ENCODE peak calls at places on chromosomes 6 and 20, in nine cellular contexts. One of them, this sample, is unnamed. For H3K36me3, the result is how much of the 10 kb centered on the place peaks cover.

GRCh38 chr6:113461153-113461897 is 395.8 kb upstream of the MARCKS start:
- DNase-seq in PC-3: no peak
- DNase-seq in HepG2: peak
- DNase-seq in fibroblast of lung: peak
- DNase-seq in mesendoderm: peak
- DNase-seq in neuronal stem cell: no peak
- DNase-seq in GM23248: peak
- DNase-seq in astrocyte: peak
- DNase-seq in HCT116: no peak
- DNase-seq in this sample: no peak

GRCh38 chr6:28597217-28597835 is 71.6 kb downstream of the GPX5 start:
- DNase-seq in PC-3: peak
- DNase-seq in HepG2: peak
- DNase-seq in fibroblast of lung: peak
- DNase-seq in mesendoderm: peak
- DNase-seq in neuronal stem cell: no peak
- DNase-seq in GM23248: peak
- DNase-seq in astrocyte: peak
- DNase-seq in HCT116: peak
- DNase-seq in this sample: peak

GRCh38 chr20:1912056-1912455 is 16.8 kb downstream of the SIRPA start:
- DNase-seq in PC-3: no peak
- DNase-seq in HepG2: no peak
- DNase-seq in fibroblast of lung: peak
- DNase-seq in mesendoderm: no peak
- DNase-seq in neuronal stem cell: no peak
- DNase-seq in GM23248: no peak
- DNase-seq in astrocyte: peak
- DNase-seq in HCT116: no peak
- DNase-seq in this sample: no peak

GRCh38 chr6:29521006-29521680 is 33.4 kb upstream of the MAS1L start:
- DNase-seq in PC-3: no peak
- DNase-seq in HepG2: no peak
- DNase-seq in fibroblast of lung: no peak
- DNase-seq in mesendoderm: no peak
- DNase-seq in neuronal stem cell: no peak
- DNase-seq in GM23248: no peak
- DNase-seq in astrocyte: no peak
- DNase-seq in HCT116: no peak
- DNase-seq in this sample: no peak

GRCh38 chr20:9482180-9482579 is 32.2 kb upstream of the LAMP5 start:
- DNase-seq in PC-3: no peak
- DNase-seq in HepG2: no peak
- DNase-seq in fibroblast of lung: no peak
- DNase-seq in mesendoderm: no peak
- DNase-seq in neuronal stem cell: no peak
- DNase-seq in GM23248: no peak
- DNase-seq in astrocyte: no peak
- DNase-seq in HCT116: no peak
- DNase-seq in this sample: no peak

GRCh38 chr20:2125474-2126112 is 24.0 kb downstream of the STK35 start:
- DNase-seq in PC-3: no peak
- DNase-seq in HepG2: no peak
- DNase-seq in fibroblast of lung: no peak
- DNase-seq in mesendoderm: no peak
- DNase-seq in neuronal stem cell: no peak
- DNase-seq in GM23248: no peak
- DNase-seq in astrocyte: no peak
- DNase-seq in HCT116: no peak
- DNase-seq in this sample: no peak

GRCh38 chr6:166411721-166412151 is 29.0 kb upstream of the MPC1 start:
- DNase-seq in PC-3: no peak
- DNase-seq in HepG2: no peak
- DNase-seq in fibroblast of lung: no peak
- DNase-seq in mesendoderm: no peak
- DNase-seq in neuronal stem cell: no peak
- DNase-seq in GM23248: no peak
- DNase-seq in astrocyte: no peak
- DNase-seq in HCT116: no peak
- DNase-seq in this sample: no peak

GRCh38 chr20:63544958-63545516 is 2.5 kb downstream of the SRMS start:
- DNase-seq in PC-3: peak
- DNase-seq in HepG2: no peak
- DNase-seq in fibroblast of lung: no peak
- DNase-seq in mesendoderm: no peak
- DNase-seq in neuronal stem cell: no peak
- DNase-seq in GM23248: no peak
- DNase-seq in astrocyte: no peak
- DNase-seq in HCT116: peak
- DNase-seq in this sample: no peak

DNA sequence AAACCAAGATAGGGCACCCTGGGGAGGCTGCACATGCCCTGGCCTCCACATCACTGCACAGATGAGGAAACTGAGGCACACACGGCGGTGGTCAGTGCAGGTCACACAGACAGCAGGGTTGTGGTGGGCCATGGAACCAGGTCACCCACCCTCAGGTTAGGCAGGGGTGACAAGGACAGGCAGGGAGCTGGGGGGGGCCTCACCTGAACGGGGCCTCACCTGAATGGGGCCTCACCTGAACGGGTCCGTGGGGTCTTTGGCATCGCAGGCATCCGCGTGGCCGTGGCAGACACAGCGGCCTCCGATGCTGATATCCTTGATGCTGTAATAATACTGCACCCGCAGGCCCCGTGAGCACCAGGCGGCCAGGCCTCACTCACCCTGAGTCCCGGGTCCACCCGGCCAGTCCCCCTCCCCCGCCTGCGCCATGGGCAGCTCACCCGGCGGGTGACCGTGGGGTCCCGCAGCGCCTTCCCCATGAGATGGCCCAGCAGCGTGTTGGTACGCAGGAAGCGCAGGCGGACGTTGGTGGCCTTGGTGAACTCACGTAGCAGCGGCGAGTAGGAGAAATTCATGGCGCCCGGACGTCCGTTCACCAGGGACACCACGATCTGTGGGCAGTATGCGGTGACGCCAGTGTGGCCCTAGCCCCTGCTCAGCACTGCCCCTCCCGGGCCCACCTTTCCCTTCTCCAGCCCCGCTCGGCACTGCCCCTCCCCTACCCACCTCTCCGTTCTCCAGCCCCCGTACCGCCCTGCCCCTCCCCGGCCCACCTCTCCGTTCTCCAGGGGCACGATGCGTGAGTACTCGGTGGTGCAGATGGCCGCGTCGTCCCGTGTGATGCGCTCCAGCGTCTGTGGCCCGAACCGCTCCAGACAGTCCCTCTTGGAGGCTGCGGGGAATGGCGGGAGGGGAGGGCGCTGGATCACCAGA is 15.4 kb downstream of the LAMA5 start:
- DNase-seq in PC-3: no peak
- DNase-seq in HepG2: no peak
- DNase-seq in fibroblast of lung: no peak
- DNase-seq in mesendoderm: no peak
- DNase-seq in neuronal stem cell: no peak
- DNase-seq in GM23248: no peak
- DNase-seq in astrocyte: no peak
- DNase-seq in HCT116: no peak
- DNase-seq in this sample: no peak
- H3K27ac ChIP-seq in PC-3: peak
- H3K27ac ChIP-seq in HepG2: no peak
- H3K27ac ChIP-seq in fibroblast of lung: no peak
- H3K27ac ChIP-seq in mesendoderm: no peak
- H3K27ac ChIP-seq in neuronal stem cell: no peak
- H3K27ac ChIP-seq in GM23248: no peak
- H3K27ac ChIP-seq in astrocyte: no peak
- H3K27ac ChIP-seq in HCT116: peak
- H3K27ac ChIP-seq in this sample: no peak

GRCh38 chr6:47245745-47246371 is 63.8 kb downstream of the TNFRSF21 start:
- DNase-seq in PC-3: no peak
- DNase-seq in HepG2: no peak
- DNase-seq in fibroblast of lung: no peak
- DNase-seq in mesendoderm: peak
- DNase-seq in neuronal stem cell: no peak
- DNase-seq in GM23248: no peak
- DNase-seq in astrocyte: no peak
- DNase-seq in HCT116: no peak
- DNase-seq in this sample: no peak

GRCh38 chr6:47246556-47246955 is 63.1 kb downstream of the TNFRSF21 start:
- DNase-seq in PC-3: no peak
- DNase-seq in HepG2: no peak
- DNase-seq in fibroblast of lung: no peak
- DNase-seq in mesendoderm: no peak
- DNase-seq in neuronal stem cell: no peak
- DNase-seq in GM23248: no peak
- DNase-seq in astrocyte: no peak
- DNase-seq in HCT116: no peak
- DNase-seq in this sample: no peak

GRCh38 chr6:47250302-47250701 is 59.4 kb downstream of the TNFRSF21 start:
- DNase-seq in PC-3: no peak
- DNase-seq in HepG2: no peak
- DNase-seq in fibroblast of lung: no peak
- DNase-seq in mesendoderm: no peak
- DNase-seq in neuronal stem cell: no peak
- DNase-seq in GM23248: no peak
- DNase-seq in astrocyte: no peak
- DNase-seq in HCT116: no peak
- DNase-seq in this sample: no peak

GRCh38 chr6:47248446-47248845 is 61.3 kb downstream of the TNFRSF21 start:
- DNase-seq in PC-3: no peak
- DNase-seq in HepG2: no peak
- DNase-seq in fibroblast of lung: no peak
- DNase-seq in mesendoderm: no peak
- DNase-seq in neuronal stem cell: no peak
- DNase-seq in GM23248: no peak
- DNase-seq in astrocyte: no peak
- DNase-seq in HCT116: no peak
- DNase-seq in this sample: no peak

DNA sequence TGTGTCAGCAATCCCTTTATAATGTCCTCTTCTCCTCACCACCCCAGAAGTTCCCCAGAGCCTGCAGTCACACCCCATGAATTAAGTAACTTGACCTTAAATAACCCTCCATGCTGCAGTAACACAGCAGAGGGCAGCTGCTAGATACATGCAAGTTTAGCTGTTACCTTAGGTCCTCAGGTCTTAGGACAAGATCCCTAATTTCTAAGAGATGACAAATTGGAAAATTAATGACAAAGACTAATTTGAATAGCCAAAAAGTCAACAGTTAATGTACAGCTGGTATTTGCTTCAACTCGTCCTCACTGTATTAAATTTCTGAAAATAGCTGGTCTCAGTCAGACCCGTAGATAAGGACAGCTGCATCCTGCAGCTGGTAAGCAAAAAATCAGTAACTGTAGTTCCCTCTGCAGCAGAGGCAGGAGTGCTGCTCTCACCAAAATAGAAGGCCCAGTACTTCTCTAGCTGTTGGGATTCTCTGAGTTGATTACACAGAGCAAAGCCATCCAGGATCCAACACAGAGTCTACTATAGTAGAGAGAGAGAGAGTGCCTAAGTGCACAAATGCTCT is 62.4 kb downstream of the TNFRSF21 start:
- DNase-seq in PC-3: no peak
- DNase-seq in HepG2: no peak
- DNase-seq in fibroblast of lung: no peak
- DNase-seq in mesendoderm: no peak
- DNase-seq in neuronal stem cell: no peak
- DNase-seq in GM23248: peak
- DNase-seq in astrocyte: no peak
- DNase-seq in HCT116: no peak
- DNase-seq in this sample: no peak
- H3K9ac ChIP-seq in PC-3: no peak
- H3K9ac ChIP-seq in HepG2: no peak
- H3K9ac ChIP-seq in fibroblast of lung: no peak
- H3K9ac ChIP-seq in mesendoderm: no peak
- H3K9ac ChIP-seq in neuronal stem cell: no peak
- H3K9ac ChIP-seq in GM23248: no peak
- H3K9ac ChIP-seq in astrocyte: no peak
- H3K9ac ChIP-seq in HCT116: no peak
- H3K9ac ChIP-seq in this sample: no peak

GRCh38 chr20:19976595-19977372 is 40.4 kb upstream of the NAA20 start:
- DNase-seq in PC-3: peak
- DNase-seq in HepG2: peak
- DNase-seq in fibroblast of lung: peak
- DNase-seq in mesendoderm: peak
- DNase-seq in neuronal stem cell: no peak
- DNase-seq in GM23248: peak
- DNase-seq in astrocyte: peak
- DNase-seq in HCT116: peak
- DNase-seq in this sample: no peak

GRCh38 chr20:19977373-19977770 is 39.8 kb upstream of the NAA20 start:
- DNase-seq in PC-3: peak
- DNase-seq in HepG2: no peak
- DNase-seq in fibroblast of lung: peak
- DNase-seq in mesendoderm: no peak
- DNase-seq in neuronal stem cell: no peak
- DNase-seq in GM23248: peak
- DNase-seq in astrocyte: peak
- DNase-seq in HCT116: no peak
- DNase-seq in this sample: no peak

GRCh38 chr20:19974621-19975435 is 42.3 kb upstream of the NAA20 start:
- DNase-seq in PC-3: peak
- DNase-seq in HepG2: no peak
- DNase-seq in fibroblast of lung: peak
- DNase-seq in mesendoderm: no peak
- DNase-seq in neuronal stem cell: no peak
- DNase-seq in GM23248: peak
- DNase-seq in astrocyte: peak
- DNase-seq in HCT116: no peak
- DNase-seq in this sample: no peak

GRCh38 chr20:19975436-19975799 is 41.7 kb upstream of the NAA20 start:
- DNase-seq in PC-3: peak
- DNase-seq in HepG2: no peak
- DNase-seq in fibroblast of lung: peak
- DNase-seq in mesendoderm: no peak
- DNase-seq in neuronal stem cell: no peak
- DNase-seq in GM23248: peak
- DNase-seq in astrocyte: peak
- DNase-seq in HCT116: no peak
- DNase-seq in this sample: no peak

GRCh38 chr20:19975901-19976300 is 41.3 kb upstream of the NAA20 start:
- DNase-seq in PC-3: peak
- DNase-seq in HepG2: no peak
- DNase-seq in fibroblast of lung: peak
- DNase-seq in mesendoderm: no peak
- DNase-seq in neuronal stem cell: no peak
- DNase-seq in GM23248: peak
- DNase-seq in astrocyte: peak
- DNase-seq in HCT116: no peak
- DNase-seq in this sample: no peak
- H3K36me3 ChIP-seq in PC-3: under half
- H3K36me3 ChIP-seq in HepG2: under half
- H3K36me3 ChIP-seq in fibroblast of lung: under half
- H3K36me3 ChIP-seq in mesendoderm: under half
- H3K36me3 ChIP-seq in neuronal stem cell: under half
- H3K36me3 ChIP-seq in GM23248: under half
- H3K36me3 ChIP-seq in astrocyte: under half
- H3K36me3 ChIP-seq in HCT116: under half
- H3K36me3 ChIP-seq in this sample: under half

DNA sequence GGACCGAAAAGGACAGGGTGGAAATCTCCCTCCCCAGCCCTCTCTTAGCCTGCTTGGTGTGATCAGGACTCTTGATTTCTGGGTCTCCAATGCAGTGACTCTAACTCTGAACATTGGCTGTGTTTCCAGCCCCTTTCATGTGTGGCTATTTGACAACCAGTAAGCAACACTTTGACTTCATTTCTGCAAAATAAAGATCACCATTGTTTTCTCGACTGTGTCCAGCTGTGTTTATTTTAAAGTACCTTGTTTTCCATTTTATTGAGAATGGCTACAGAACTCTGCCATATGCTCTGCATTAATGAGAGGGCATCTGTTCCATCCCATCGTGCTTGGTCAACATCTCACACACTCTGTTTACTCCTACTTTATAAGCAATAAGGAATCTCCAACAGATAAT is 60.9 kb upstream of the TAGAP start:
- DNase-seq in PC-3: no peak
- DNase-seq in HepG2: no peak
- DNase-seq in fibroblast of lung: no peak
- DNase-seq in mesendoderm: no peak
- DNase-seq in neuronal stem cell: no peak
- DNase-seq in GM23248: no peak
- DNase-seq in astrocyte: no peak
- DNase-seq in HCT116: no peak
- DNase-seq in this sample: no peak
- H3K27ac ChIP-seq in PC-3: no peak
- H3K27ac ChIP-seq in HepG2: no peak
- H3K27ac ChIP-seq in fibroblast of lung: no peak
- H3K27ac ChIP-seq in mesendoderm: no peak
- H3K27ac ChIP-seq in neuronal stem cell: no peak
- H3K27ac ChIP-seq in GM23248: no peak
- H3K27ac ChIP-seq in astrocyte: no peak
- H3K27ac ChIP-seq in HCT116: no peak
- H3K27ac ChIP-seq in this sample: no peak

This sample was measured in SK-N-MC.